ENCODE peak calls at places on chromosomes 5 and 9, in seven cellular contexts. Z is heart right ventricle, H is MM.1S, M is astrocyte of the spinal cord, U is A549, V is A673, I is cardiac muscle cell. W is an unnamed sample.
A peak's percentile ranks its signal among the peaks of the same experiment; 100 is the strongest.

GRCh38 chr5:43959148-43959547 is 356.2 kb downstream of the NNT start:
- DNase-seq in Z (no peak), H (no peak), M (no peak), U (no peak), V (no peak), I (no peak), W (no peak)

GRCh38 chr9:1005043-1005667 is 28.7 kb downstream of the DMRT3 start:
- DNase-seq in Z (no peak), H (peak; percentile 86), M (peak; percentile 43), U (peak; percentile 67), V (peak; percentile 70), I (peak; percentile 77), W (peak; percentile 64)

GRCh38 chr5:45507174-45507573 is 189.0 kb downstream of the HCN1 start:
- DNase-seq in Z (no peak), H (no peak), M (peak; percentile 7), U (no peak), V (peak; percentile 30), I (peak; percentile 36), W (no peak)

GRCh38 chr5:126676195-126676624 is 75.5 kb downstream of the PHAX start:
- DNase-seq in Z (no peak), H (peak; percentile 71), M (peak; percentile 57), U (peak; percentile 62), V (peak; percentile 72), I (peak; percentile 77), W (peak; percentile 31)

GRCh38 chr9:138049085-138049778 is 171.7 kb downstream of the CACNA1B start:
- DNase-seq in Z (no peak), H (no peak), M (no peak), U (no peak), V (no peak), I (no peak), W (no peak)

GRCh38 chr5:34494111-34494755 is 161.9 kb upstream of the RAI14 start:
- DNase-seq in Z (no peak), H (no peak), M (peak; percentile 44), U (no peak), V (peak; percentile 46), I (no peak), W (peak; percentile 93)

GRCh38 chr5:1687301-1687970 is 112.2 kb downstream of the MRPL36 start:
- DNase-seq in Z (no peak), H (no peak), M (no peak), U (no peak), V (no peak), I (no peak), W (no peak)

GRCh38 chr5:34599471-34600117 is 56.5 kb upstream of the RAI14 start:
- DNase-seq in Z (no peak), H (no peak), M (no peak), U (peak; percentile 50), V (no peak), I (no peak), W (peak; percentile 64)

GRCh38 chr5:9852686-9853085 is 222.5 kb upstream of the TAS2R1 start:
- DNase-seq in Z (no peak), H (no peak), M (peak; percentile 47), U (no peak), V (no peak), I (no peak), W (peak; percentile 88)

GRCh38 chr5:122999947-123000563 is 36.5 kb downstream of the PPIC start:
- DNase-seq in Z (peak; percentile 18), H (peak; percentile 74), M (peak; percentile 25), U (peak; percentile 72), V (no peak), I (peak; percentile 75), W (peak; percentile 45)

GRCh38 chr9:130912932-130913598 is 16.5 kb upstream of the QRFP start:
- DNase-seq in Z (peak; percentile 35), H (no peak), M (peak; percentile 61), U (no peak), V (no peak), I (no peak), W (peak; percentile 92)

GRCh38 chr9:98271479-98271878 is 16.0 kb upstream of the TBC1D2 start:
- DNase-seq in Z (no peak), H (no peak), M (no peak), U (no peak), V (peak; percentile 31), I (peak; percentile 26), W (no peak)

GRCh38 chr5:14032944-14033343 is 88.5 kb upstream of the DNAH5 start:
- DNase-seq in Z (no peak), H (no peak), M (peak; percentile 64), U (peak; percentile 41), V (peak; percentile 13), I (no peak), W (peak; percentile 38)

GRCh38 chr5:78221964-78222451 is 72.5 kb downstream of the AP3B1 start:
- DNase-seq in Z (no peak), H (peak; percentile 54), M (no peak), U (peak; percentile 7), V (peak; percentile 10), I (no peak), W (peak; percentile 15)

DNA sequence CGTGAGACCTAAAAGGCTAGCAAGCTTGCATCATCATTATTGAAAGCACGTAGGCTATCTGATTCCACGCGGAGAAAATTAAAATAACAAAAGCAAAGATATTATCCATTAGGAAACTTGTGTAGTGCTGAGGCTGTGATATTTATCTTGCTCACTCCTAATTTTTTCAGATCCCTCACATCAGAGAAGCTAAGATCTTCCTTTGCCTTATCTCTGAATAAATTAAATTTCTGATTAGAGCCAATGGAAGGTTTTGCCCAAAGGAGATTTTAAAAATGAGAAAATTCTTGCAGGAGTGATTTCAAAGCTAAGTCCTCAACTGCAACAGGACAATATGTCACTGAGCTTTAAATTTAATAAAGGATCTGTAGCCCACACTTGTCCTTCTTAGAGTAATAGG is 295.1 kb downstream of the CAAP1 start:
- DNase-seq in Z (no peak), H (no peak), M (no peak), U (no peak), V (no peak), I (no peak), W (no peak)
- TF ChIP-seq CTCF in Z (no peak), H (no peak), M (no peak), U (no peak), V (no peak), I (no peak), W (no peak)

GRCh38 chr5:32566319-32567111 is 18.8 kb upstream of the SUB1 start:
- DNase-seq in Z (no peak), H (no peak), M (no peak), U (no peak), V (no peak), I (no peak), W (no peak)

GRCh38 chr5:32574540-32575175 is 10.7 kb upstream of the SUB1 start:
- DNase-seq in Z (no peak), H (no peak), M (no peak), U (peak; percentile 36), V (no peak), I (no peak), W (no peak)

GRCh38 chr5:32572778-32573480 is 12.4 kb upstream of the SUB1 start:
- DNase-seq in Z (no peak), H (peak; percentile 92), M (no peak), U (no peak), V (no peak), I (no peak), W (no peak)

GRCh38 chr5:32565143-32565542 is 20.2 kb upstream of the SUB1 start:
- DNase-seq in Z (no peak), H (no peak), M (no peak), U (no peak), V (no peak), I (no peak), W (no peak)

DNA sequence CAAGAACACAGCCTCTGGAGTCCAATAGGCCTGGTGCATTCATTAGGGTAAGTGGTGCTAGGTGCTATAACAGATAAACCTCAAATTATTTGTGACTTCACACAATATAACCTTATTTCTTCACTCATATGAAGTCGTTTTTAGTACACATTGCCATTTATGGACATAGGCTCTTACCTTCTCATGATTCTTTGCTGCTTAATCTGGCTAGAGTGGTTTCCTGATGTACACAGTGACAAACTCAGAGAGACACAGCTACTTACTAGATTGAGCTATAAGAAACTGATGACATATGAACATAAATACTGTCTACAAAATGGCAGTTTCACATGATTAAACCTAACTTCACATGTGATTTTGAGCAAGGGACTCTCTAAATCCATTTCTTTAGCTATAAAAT is 14.2 kb upstream of the SUB1 start:
- DNase-seq in Z (no peak), H (peak; percentile 51), M (no peak), U (no peak), V (no peak), I (no peak), W (no peak)
- H3K4me3 ChIP-seq in Z (no peak overlapping the region), H (peak overlapping the region; percentile 22), M (no peak overlapping the region), U (no peak overlapping the region), V (no peak overlapping the region), I (no peak overlapping the region), W (no peak overlapping the region)

GRCh38 chr5:58502032-58502431 is 10.8 kb downstream of the GAPT start:
- DNase-seq in Z (no peak), H (no peak), M (no peak), U (no peak), V (no peak), I (peak; percentile 19), W (no peak)
- TF ChIP-seq CTCF in Z (no peak), H (no peak), M (no peak), U (no peak), V (no peak), I (no peak), W (no peak)

GRCh38 chr9:134526798-134527492 is 114.7 kb upstream of the COL5A1 start:
- DNase-seq in Z (peak; percentile 53), H (no peak), M (no peak), U (no peak), V (no peak), I (no peak), W (peak; percentile 30)
- H3K4me3 ChIP-seq in Z (peak overlapping the region; percentile 27), H (no peak overlapping the region), M (no peak overlapping the region), U (no peak overlapping the region), V (no peak overlapping the region), I (no peak overlapping the region), W (no peak overlapping the region)

DNA sequence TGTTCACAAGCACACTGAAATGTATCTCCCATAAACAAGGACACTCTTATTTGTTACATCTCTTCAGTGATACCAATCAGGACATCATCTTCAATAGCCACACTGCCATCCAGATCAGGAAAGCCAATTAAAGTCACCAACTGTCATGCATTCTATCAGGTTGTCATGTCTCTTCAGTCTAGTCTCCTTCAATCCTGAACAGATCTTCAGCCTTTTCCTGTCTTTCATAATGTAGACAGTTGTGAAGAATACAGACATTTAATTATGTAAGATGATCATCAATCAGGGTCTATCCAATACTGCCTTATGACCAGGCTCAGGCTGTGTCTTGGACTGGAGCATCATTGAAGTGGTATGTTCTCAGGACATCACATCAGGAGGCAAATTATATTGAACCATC is 419.8 kb upstream of the SMC2 start:
- DNase-seq in Z (no peak), H (no peak), M (no peak), U (no peak), V (no peak), I (no peak), W (no peak)
- TF ChIP-seq CTCF in Z (no peak), H (no peak), M (no peak), U (no peak), V (no peak), I (no peak), W (no peak)

DNA sequence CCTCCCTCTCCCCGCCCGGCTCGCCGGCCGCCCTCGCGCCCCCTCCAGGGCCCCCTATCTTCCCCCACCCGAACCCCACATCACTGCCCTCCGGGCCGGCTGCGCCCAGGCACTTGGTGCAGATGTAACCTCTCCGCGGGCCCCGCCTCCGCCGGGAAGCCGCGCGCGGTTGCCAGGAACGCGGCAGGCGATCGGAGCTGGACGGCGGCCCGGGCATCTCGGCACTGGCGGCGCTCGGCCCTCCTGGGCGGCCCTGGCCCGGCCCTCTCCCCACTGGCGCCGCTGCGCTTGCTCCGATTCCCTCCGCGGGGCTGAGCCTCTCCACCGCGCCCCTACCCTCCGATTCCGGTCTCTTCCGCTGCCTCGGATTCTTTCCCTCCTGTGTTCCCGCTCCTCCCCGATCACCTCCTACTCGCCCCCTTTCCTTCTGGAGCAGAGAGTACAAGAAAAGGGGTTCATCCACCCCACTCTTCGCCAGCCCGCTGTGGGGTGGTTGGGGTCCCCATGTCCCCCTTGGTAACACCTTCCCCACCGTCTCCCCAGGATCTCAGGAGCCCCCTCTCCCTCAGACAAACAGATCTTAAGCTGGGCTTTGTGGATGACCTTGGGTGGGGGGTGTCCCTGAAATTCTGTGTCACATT is 70.6 kb downstream of the C9orf50 start:
- DNase-seq in Z (peak; percentile 89), H (no peak), M (peak; percentile 89), U (peak; percentile 55), V (peak; percentile 74), I (peak; percentile 80), W (peak; percentile 87)
- H3K4me3 ChIP-seq in Z (peak overlapping the region; percentile 62), H (no peak overlapping the region), M (peak overlapping the region; percentile 34), U (peak overlapping the region; percentile 60), V (peak overlapping the region; percentile 51), I (peak overlapping the region; percentile 34), W (peak overlapping the region; percentile 57)

W was measured in foreskin fibroblast.